ENCODE peak calls at places on chromosome 2, in five cellular contexts. C, J, I, A and D are unnamed samples.

GRCh38 chr2:1272835-1273234 is 140.4 kb upstream of the TPO start:
- DNase-seq in J (no peak), C (no peak), I (no peak), A (no peak), D (no peak)

GRCh38 chr2:40343904-40344303 is 108.0 kb downstream of the SLC8A1 start:
- DNase-seq in J (peak), C (no peak), A (peak), I (peak), D (no peak)

GRCh38 chr2:236343400-236344161 is 79.4 kb upstream of the ASB18 start:
- DNase-seq in I (peak), C (peak), A (peak), J (peak), D (peak)

GRCh38 chr2:186648130-186648529 is 45.7 kb upstream of the FAM171B start:
- DNase-seq in A (no peak), I (no peak), C (no peak), J (peak), D (no peak)

GRCh38 chr2:158412206-158412605 is 44.3 kb downstream of the CCDC148 start:
- DNase-seq in A (peak), C (peak), J (peak), I (no peak), D (no peak)

GRCh38 chr2:109208071-109208950 is 79.3 kb downstream of the SH3RF3 start:
- DNase-seq in C (peak), J (peak), I (no peak), A (peak), D (peak)

GRCh38 chr2:45089554-45090261 is 80.5 kb upstream of the SIX2 start:
- DNase-seq in C (no peak), I (no peak), J (no peak), A (no peak), D (no peak)

GRCh38 chr2:54438271-54438670 is 17.9 kb upstream of the SPTBN1 start:
- DNase-seq in C (peak), A (no peak), I (peak), J (no peak), D (no peak)

GRCh38 chr2:28505361-28505760 is 9.5 kb downstream of the PLB1 start:
- DNase-seq in C (no peak), J (no peak), I (no peak), A (no peak), D (no peak)

GRCh38 chr2:233354971-233355574 is 779 bp downstream of the DGKD start:
- DNase-seq in I (peak), A (no peak), C (peak), J (no peak), D (no peak)

GRCh38 chr2:224357098-224357901 is 44.6 kb downstream of the FAM124B start:
- DNase-seq in A (peak), C (peak), I (peak), J (no peak), D (peak)

GRCh38 chr2:6791682-6792081 is 74.0 kb downstream of the CMPK2 start:
- DNase-seq in A (no peak), J (no peak), I (no peak), C (peak), D (no peak)
- TF ChIP-seq CTCF in A (no peak), J (no peak), I (no peak), C (peak), D (no peak)

DNA sequence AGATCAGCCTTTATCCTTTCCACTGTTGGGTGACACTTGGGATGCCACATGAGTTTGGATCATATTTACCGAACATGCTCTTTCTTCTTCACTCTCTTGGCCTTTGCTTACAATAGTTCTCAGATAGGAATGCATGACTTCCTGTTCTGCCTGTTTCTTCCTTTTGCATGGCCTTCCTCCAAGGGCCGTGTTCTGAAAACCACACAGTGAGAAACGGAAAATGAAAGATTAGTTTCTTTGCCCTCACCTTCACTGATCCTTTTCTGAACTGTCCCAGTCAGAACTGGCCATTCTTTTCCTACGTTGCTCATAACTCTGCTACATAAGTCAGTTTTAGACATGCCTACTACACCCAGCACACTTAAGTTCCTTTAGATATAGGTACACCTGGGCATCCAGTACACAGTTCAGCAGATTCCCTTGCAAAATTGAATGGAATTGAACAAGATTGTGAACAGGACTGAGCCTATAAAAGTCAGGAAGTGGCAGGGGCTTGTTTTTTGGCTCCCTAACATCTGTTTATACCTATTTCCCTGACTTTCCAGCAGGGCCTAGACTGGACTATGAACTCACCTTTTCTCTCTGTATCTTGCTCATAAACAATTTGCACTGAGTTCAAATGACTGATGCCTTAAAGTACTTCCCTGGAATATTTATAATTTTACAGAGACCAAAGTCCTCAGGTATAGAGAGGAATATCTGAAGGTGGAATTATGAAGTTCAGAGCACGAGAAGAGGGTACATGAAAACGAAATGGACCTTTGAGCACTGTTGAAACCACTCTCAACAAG is 186.4 kb upstream of the ST6GAL2 start:
- DNase-seq in A (no peak), I (peak), C (no peak), J (no peak), D (no peak)
- H3K4me3 ChIP-seq in A (no peak), I (no peak), C (no peak), J (no peak), D (no peak)

GRCh38 chr2:85340034-85340892 is 12.5 kb upstream of the TGOLN2 start:
- DNase-seq in C (no peak), A (no peak), J (no peak), I (no peak), D (no peak)
- TF ChIP-seq CTCF in C (no peak), A (no peak), J (no peak), I (no peak), D (no peak)

GRCh38 chr2:177422271-177422670 is 29.7 kb downstream of the AGPS start:
- DNase-seq in I (no peak), A (no peak), J (no peak), C (no peak), D (no peak)
- H3K4me3 ChIP-seq in I (no peak), A (no peak), J (no peak), C (no peak), D (no peak)

GRCh38 chr2:19559596-19560240 is 201.3 kb upstream of the OSR1 start:
- DNase-seq in J (no peak), I (no peak), A (no peak), C (no peak), D (no peak)

GRCh38 chr2:19556648-19557047 is 198.2 kb upstream of the OSR1 start:
- DNase-seq in J (no peak), A (no peak), I (no peak), C (no peak), D (no peak)

DNA sequence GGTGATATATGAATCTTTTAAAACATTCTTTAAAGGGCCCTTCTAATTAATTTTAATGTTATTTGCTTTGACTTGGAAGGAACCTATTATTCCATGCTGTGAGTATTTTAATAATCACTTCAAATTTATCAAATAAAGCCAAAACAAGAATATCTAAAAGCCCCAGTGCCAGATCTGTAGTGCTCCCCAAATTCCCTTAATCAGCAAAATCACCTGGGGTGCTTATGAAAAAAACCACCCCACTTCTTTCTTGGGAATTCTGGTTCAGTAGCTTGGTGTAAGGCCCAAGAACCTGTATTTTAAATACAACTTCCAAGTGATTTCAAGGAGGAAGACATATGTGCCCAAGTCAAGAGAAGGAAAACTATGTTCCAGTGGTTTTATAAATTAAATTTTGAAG is 202.4 kb upstream of the OSR1 start:
- DNase-seq in I (no peak), A (no peak), J (no peak), C (no peak), D (no peak)
- TF ChIP-seq CTCF in I (no peak), A (no peak), J (no peak), C (no peak), D (no peak)

DNA sequence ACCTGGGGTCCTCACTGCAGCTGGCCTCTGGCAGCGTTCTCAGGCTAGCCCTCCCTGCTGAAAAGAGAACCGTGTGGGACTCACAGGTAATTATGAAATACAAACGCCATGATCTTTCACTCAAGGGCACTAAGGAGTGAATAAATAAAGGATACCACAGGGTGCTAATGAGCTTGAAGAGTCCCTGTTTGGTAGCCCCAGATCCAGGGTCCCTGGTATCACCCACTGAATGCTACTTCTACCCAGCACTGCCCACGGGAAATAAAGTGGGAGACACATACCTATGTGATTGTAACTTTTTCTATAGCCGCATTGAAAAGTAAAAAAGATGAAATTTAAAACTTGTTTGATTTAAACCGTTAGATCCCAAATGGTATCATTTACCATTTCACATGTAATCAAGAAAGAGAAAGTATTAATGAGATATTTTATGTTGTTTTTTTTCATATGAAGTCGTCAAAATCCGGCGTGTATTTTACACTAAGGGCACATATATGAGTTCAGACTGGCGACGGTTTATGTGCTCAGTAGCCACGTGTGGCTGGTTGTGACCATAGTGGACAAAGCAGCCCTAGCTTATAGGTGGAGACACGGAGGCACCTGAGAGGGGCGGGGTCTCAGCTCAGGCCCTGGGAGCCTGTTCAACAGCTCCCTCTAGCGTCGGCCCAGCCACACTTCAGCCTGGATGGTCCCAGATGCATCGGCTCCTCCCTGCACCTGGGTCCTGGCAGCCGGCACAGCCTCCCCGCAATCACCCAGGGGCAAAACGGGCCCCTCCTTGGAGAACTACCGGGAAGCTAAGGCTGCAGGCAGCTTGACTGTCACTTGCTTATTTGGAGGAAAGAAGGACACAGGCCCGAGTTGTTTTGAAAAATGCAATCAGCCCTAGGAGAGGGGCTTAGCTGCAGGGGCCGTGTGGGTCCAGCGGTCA is 39.2 kb downstream of the ODC1 start:
- DNase-seq in A (no peak), C (peak), I (peak), J (no peak), D (peak)
- H3K4me3 ChIP-seq in A (no peak), C (no peak), I (no peak), J (no peak), D (no peak)

GRCh38 chr2:78864205-78864604 is 161.3 kb upstream of the REG3G start:
- DNase-seq in J (no peak), I (no peak), C (no peak), A (no peak), D (no peak)

GRCh38 chr2:78865663-78866062 is 159.8 kb upstream of the REG3G start:
- DNase-seq in C (no peak), I (no peak), J (no peak), A (no peak), D (no peak)

GRCh38 chr2:78861546-78861945 is 164.0 kb upstream of the REG3G start:
- DNase-seq in J (no peak), I (no peak), C (peak), A (no peak), D (peak)
- TF ChIP-seq CTCF in J (no peak), I (peak), C (peak), A (no peak), D (no peak)

DNA sequence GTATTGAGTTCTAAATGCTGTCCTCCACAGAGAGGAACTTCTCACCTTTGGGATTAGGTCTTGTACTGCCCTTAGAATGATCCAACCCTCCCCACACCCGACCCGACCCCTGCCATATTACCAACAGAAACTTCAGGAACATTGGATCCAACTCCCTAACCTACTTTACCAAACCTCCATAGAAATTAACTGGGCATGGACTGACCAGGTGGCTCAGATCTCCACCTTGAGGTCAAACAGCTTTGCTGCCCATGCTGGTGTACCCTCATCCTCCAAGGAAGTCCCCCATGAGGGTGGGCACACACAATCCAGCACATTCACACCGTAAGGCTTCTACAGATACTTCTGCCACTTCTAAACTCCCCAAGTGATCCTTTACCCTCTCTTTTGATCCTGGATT is 21.5 kb downstream of the NFE2L2 start:
- DNase-seq in A (no peak), I (no peak), J (no peak), C (no peak), D (no peak)
- H3K4me3 ChIP-seq in A (peak), I (no peak), J (peak), C (no peak), D (peak)

GRCh38 chr2:46297546-46298271 is 502 bp downstream of the EPAS1 start:
- DNase-seq in I (no peak), J (no peak), A (no peak), C (peak), D (no peak)

GRCh38 chr2:46298522-46299351 is 1.5 kb downstream of the EPAS1 start:
- DNase-seq in I (peak), J (no peak), A (peak), C (peak), D (no peak)

GRCh38 chr2:46300406-46300832 is 3.2 kb downstream of the EPAS1 start:
- DNase-seq in I (no peak), J (no peak), A (no peak), C (no peak), D (no peak)

GRCh38 chr2:46298272-46298521 is 990 bp downstream of the EPAS1 start:
- DNase-seq in A (no peak), C (no peak), I (no peak), J (no peak), D (no peak)

GRCh38 chr2:46299365-46300263 is 2.4 kb downstream of the EPAS1 start:
- DNase-seq in J (peak), C (peak), A (peak), I (peak), D (no peak)
- TF ChIP-seq CTCF in J (peak), C (no peak), A (no peak), I (no peak), D (no peak)